ENCODE peak calls at places on chromosome 4, in ten cellular contexts. J is GM13977; T is fibroblast of pulmonary artery; M is coronary artery; X is CD4-positive, alpha-beta T cell; Y is cardiac fibroblast; Q is RWPE2; I is GM06990; G is progenitor cell of endocrine pancreas; P is astrocyte of the spinal cord. C is an unnamed sample.

GRCh38 chr4:185143596-185143969 is 517 bp downstream of the SLC25A4 start:
- DNase-seq in J (no peak), P (peak; percentile 25), T (no peak), X (peak; percentile 22), Y (no peak), G (no peak), Q (no peak), I (no peak), M (peak; percentile 91), C (no peak)

GRCh38 chr4:173490817-173491518 is 39.1 kb downstream of the HAND2 start:
- DNase-seq in P (peak; percentile 68), G (no peak), J (no peak), M (no peak), Y (peak; percentile 72), Q (no peak), T (peak; percentile 78), X (no peak), I (no peak), C (no peak)

GRCh38 chr4:175953960-175954521 is 111.6 kb upstream of the WDR17 start:
- DNase-seq in P (no peak), M (no peak), J (peak; percentile 15), Y (no peak), X (no peak), G (no peak), I (peak; percentile 25), Q (no peak), T (no peak), C (no peak)

GRCh38 chr4:5816101-5816500 is 76.8 kb downstream of the CRMP1 start:
- DNase-seq in I (no peak), Q (no peak), M (no peak), G (no peak), X (no peak), J (no peak), P (no peak), Y (no peak), T (no peak), C (no peak)

GRCh38 chr4:24966076-24966475 is 53.2 kb upstream of the CCDC149 start:
- DNase-seq in P (no peak), X (no peak), Q (no peak), G (no peak), Y (no peak), I (no peak), M (no peak), T (no peak), J (no peak), C (no peak)

GRCh38 chr4:109462802-109463201 is 29.2 kb downstream of the SEC24B start:
- DNase-seq in X (no peak), M (no peak), Y (peak; percentile 39), P (no peak), I (no peak), J (no peak), T (peak; percentile 7), Q (no peak), G (no peak), C (no peak)

GRCh38 chr4:66524778-66525177 is 854.5 kb upstream of the EPHA5 start:
- DNase-seq in T (peak; percentile 25), M (no peak), Q (no peak), I (no peak), J (no peak), P (no peak), X (no peak), Y (peak; percentile 7), G (no peak), C (no peak)

GRCh38 chr4:5921578-5921977 is 28.7 kb upstream of the CRMP1 start:
- DNase-seq in Q (no peak), M (peak; percentile 41), G (no peak), J (no peak), T (no peak), Y (no peak), X (no peak), P (no peak), I (no peak), C (no peak)

GRCh38 chr4:116639070-116639577 is 446.3 kb downstream of the TRAM1L1 start:
- DNase-seq in I (no peak), X (no peak), M (no peak), Q (no peak), Y (no peak), G (no peak), J (no peak), P (no peak), T (no peak), C (no peak)

GRCh38 chr4:138910201-138910913 is 105.2 kb upstream of the NOCT start:
- DNase-seq in G (no peak), J (no peak), Q (no peak), I (no peak), M (no peak), Y (peak; percentile 60), P (peak; percentile 60), T (peak; percentile 34), X (no peak), C (no peak)

DNA sequence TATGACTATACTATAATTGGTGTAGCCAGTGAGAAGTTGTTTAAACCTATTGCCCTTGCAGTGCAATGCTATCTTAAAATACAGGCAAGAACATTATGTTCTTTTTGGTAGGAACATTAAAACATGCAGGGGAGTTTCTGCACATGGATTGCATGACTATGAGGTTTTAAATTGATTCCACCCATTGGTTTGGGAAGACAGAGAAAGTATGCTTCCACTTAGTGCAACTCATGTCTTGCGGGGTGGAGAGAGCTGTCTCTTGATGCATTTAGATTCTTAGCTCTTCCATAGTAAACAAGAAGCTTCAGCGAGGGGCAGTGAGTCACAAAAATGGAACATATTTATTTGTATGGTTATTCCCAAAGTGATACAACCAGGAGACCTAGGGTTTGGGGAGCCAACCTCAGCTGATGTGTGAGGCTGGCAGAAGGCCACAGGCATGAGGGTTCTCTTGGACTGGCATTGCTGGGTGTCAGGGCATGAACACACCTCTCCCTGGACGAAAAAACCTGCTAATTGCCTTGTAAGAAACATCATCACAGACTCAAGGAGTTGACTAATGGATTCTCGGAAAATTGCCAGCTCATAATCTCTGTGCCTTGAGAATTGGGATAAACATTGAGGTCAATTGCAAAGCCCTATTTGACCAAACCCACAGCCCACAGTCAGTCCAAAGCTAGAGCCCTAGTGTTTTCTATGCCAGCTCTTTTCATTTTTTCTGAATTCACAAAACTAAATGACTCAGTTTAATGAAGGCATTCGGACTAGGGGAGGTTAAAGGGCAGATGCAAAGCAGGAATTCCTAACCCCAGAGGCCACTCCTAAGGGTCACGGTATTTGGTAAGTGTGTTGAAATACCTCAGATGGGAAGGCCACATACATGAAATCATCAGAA is 39.3 kb upstream of the RASL11B start:
- DNase-seq in X (no peak), G (no peak), M (no peak), J (no peak), Y (peak; percentile 72), P (peak; percentile 67), I (no peak), T (peak; percentile 31), Q (no peak), C (no peak)
- TF ChIP-seq CTCF in X (no peak), G (no peak), M (no peak), J (no peak), Y (no peak), P (no peak), I (no peak), T (no peak), Q (no peak), C (no peak)

DNA sequence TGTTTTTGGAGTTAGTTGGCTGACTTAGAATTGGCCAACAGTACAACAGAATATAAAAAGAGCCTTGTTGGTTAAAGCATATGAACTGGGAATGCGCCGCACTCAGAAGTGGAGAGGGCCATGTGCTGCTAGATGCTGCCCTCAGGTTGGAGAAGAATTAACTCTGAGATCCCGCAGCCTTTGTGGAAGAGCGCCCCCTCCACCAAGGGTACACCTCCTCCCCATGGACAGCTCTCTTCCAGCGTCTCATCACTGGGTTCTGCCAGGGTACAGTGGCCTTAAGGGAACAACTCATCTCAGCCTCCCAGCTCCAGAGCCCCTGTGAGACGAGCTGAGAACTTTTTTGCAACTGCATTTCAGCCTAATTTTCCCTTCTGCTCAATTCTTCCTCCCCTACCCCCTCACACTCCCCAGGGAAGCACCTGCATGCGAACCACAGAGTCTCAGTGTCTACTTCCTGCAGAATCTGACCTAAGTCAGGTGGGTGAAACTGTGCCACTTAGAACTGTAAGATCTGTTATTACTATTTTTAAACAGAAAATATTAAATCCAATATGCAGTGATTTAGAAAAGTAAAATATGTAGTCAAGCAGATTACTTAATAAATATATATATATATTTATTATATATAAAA is 380.6 kb downstream of the RAB28 start:
- DNase-seq in P (no peak), J (no peak), Y (no peak), Q (no peak), T (no peak), I (no peak), G (no peak), M (no peak), X (no peak), C (no peak)
- TF ChIP-seq CTCF in P (no peak), J (no peak), Y (no peak), Q (no peak), T (no peak), I (no peak), G (no peak), M (no peak), X (no peak), C (no peak)

GRCh38 chr4:140626982-140627381 is 58.2 kb upstream of the UCP1 start:
- DNase-seq in I (no peak), X (no peak), Q (no peak), J (no peak), Y (peak; percentile 13), G (no peak), M (no peak), P (no peak), T (peak; percentile 29), C (no peak)
- TF ChIP-seq CTCF in I (no peak), X (no peak), Q (peak; percentile 29), J (no peak), Y (peak; percentile 9), G (no peak), M (no peak), P (peak; percentile 14), T (peak; percentile 34), C (no peak)

DNA sequence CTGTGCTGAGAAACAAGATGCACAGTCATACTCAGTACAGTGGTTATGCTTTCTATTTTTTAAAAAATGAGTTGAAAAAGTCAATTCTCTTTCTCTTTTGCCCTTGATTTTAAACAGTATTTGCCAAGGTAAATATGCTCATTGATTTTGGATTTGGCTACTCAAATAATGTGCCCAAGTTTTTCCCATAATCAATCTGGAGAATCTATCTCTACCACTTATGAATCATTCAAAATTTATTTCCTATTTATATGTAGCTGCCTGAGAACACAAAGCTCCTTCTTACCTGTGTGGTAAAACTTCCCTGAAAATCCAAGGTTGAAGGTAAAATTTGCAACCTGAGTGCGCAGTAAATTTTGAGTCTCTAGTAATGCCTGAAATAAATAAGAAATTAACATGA is 136.5 kb downstream of the NDST4 start:
- DNase-seq in P (no peak), T (no peak), G (no peak), M (no peak), J (no peak), Q (no peak), I (no peak), X (no peak), Y (no peak), C (no peak)
- TF ChIP-seq CTCF in P (no peak), T (no peak), G (no peak), M (no peak), J (no peak), Q (no peak), I (no peak), X (no peak), Y (no peak), C (no peak)

DNA sequence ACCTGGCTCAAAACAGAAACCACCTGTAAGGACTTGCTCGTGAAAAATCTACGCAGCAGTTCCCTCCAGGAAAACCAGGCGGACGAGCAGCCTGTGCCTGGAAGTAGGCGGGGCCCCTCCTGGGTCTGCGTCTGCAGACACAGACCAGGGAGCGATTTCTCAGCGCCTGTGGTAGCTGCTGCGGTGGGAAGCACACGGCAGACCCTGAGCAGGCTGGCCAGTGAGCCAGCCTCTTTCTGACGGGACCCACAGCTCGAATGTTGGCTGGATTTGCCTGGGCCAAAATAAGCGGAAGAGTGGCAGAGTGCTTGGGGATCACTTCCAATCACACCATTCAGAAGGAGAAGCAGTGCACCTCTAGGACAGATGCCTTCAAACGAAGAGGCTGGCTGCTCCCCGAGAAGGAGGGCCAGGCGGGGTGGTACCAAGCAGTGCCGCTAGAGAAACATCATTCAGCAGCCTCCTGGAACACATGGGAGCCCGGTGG is 86.0 kb downstream of the GATB start:
- DNase-seq in P (peak; percentile 61), T (peak; percentile 31), Q (no peak), Y (peak; percentile 7), G (peak; percentile 17), X (no peak), I (no peak), M (no peak), J (no peak), C (peak; percentile 54)
- TF ChIP-seq CTCF in P (no peak), T (no peak), Q (no peak), Y (no peak), G (no peak), X (no peak), I (no peak), M (no peak), J (no peak), C (no peak)